ENCODE peak calls at places on chromosomes 13 and 19, in seven cellular contexts. One of them, this sample, is unnamed.

GRCh38 chr13:43085545-43085944 is 62.2 kb downstream of the DNAJC15 start:
- DNase-seq in C1 segment of cervical spinal cord: no peak
- DNase-seq in HuH-7.5: peak; percentile 4
- DNase-seq in NCI-H446 treated with DMSO at 0.1 percent for 48 hours: peak; percentile 68
- DNase-seq in GDM1: no peak
- DNase-seq in KG1: peak; percentile 18
- DNase-seq in astrocyte: peak; percentile 14
- DNase-seq in this sample: no peak

GRCh38 chr19:56625708-56626107 is 17.3 kb upstream of the SMIM17 start:
- DNase-seq in astrocyte: no peak
- DNase-seq in C1 segment of cervical spinal cord: no peak
- DNase-seq in KG1: no peak
- DNase-seq in HuH-7.5: no peak
- DNase-seq in GDM1: no peak
- DNase-seq in NCI-H446 treated with DMSO at 0.1 percent for 48 hours: no peak
- DNase-seq in this sample: no peak

GRCh38 chr13:25871389-25872125 is 180.3 kb downstream of the SHISA2 start:
- DNase-seq in astrocyte: no peak
- DNase-seq in C1 segment of cervical spinal cord: no peak
- DNase-seq in HuH-7.5: no peak
- DNase-seq in GDM1: no peak
- DNase-seq in KG1: no peak
- DNase-seq in NCI-H446 treated with DMSO at 0.1 percent for 48 hours: no peak
- DNase-seq in this sample: no peak

GRCh38 chr13:106619688-106620555 is 52.0 kb upstream of the ARGLU1 start:
- DNase-seq in HuH-7.5: peak; percentile 18
- DNase-seq in C1 segment of cervical spinal cord: no peak
- DNase-seq in astrocyte: peak; percentile 45
- DNase-seq in NCI-H446 treated with DMSO at 0.1 percent for 48 hours: peak; percentile 37
- DNase-seq in KG1: peak; percentile 28
- DNase-seq in GDM1: peak; percentile 46
- DNase-seq in this sample: peak; percentile 40

GRCh38 chr13:29572575-29572974 is 22.9 kb downstream of the SLC7A1 start:
- DNase-seq in C1 segment of cervical spinal cord: no peak
- DNase-seq in KG1: no peak
- DNase-seq in NCI-H446 treated with DMSO at 0.1 percent for 48 hours: no peak
- DNase-seq in GDM1: no peak
- DNase-seq in HuH-7.5: no peak
- DNase-seq in astrocyte: no peak
- DNase-seq in this sample: no peak

GRCh38 chr13:109626386-109627171 is 159.8 kb downstream of the IRS2 start:
- DNase-seq in HuH-7.5: no peak
- DNase-seq in KG1: no peak
- DNase-seq in C1 segment of cervical spinal cord: no peak
- DNase-seq in NCI-H446 treated with DMSO at 0.1 percent for 48 hours: no peak
- DNase-seq in astrocyte: no peak
- DNase-seq in GDM1: no peak
- DNase-seq in this sample: no peak

GRCh38 chr13:112768795-112769411 is 79.1 kb downstream of the ATP11A start:
- DNase-seq in KG1: no peak
- DNase-seq in HuH-7.5: no peak
- DNase-seq in astrocyte: no peak
- DNase-seq in GDM1: no peak
- DNase-seq in C1 segment of cervical spinal cord: no peak
- DNase-seq in NCI-H446 treated with DMSO at 0.1 percent for 48 hours: no peak
- DNase-seq in this sample: no peak

GRCh38 chr19:40813182-40813581 is 14.2 kb downstream of the EGLN2 start:
- DNase-seq in GDM1: no peak
- DNase-seq in HuH-7.5: no peak
- DNase-seq in C1 segment of cervical spinal cord: no peak
- DNase-seq in NCI-H446 treated with DMSO at 0.1 percent for 48 hours: no peak
- DNase-seq in KG1: no peak
- DNase-seq in astrocyte: no peak
- DNase-seq in this sample: no peak

GRCh38 chr13:113976711-113977684 is 3.1 kb upstream of the C13orf46 start:
- DNase-seq in KG1: no peak
- DNase-seq in NCI-H446 treated with DMSO at 0.1 percent for 48 hours: no peak
- DNase-seq in GDM1: no peak
- DNase-seq in C1 segment of cervical spinal cord: no peak
- DNase-seq in astrocyte: peak; percentile 74
- DNase-seq in HuH-7.5: no peak
- DNase-seq in this sample: no peak

GRCh38 chr19:31260171-31260933 is 88.9 kb downstream of the TSHZ3 start:
- DNase-seq in HuH-7.5: no peak
- DNase-seq in NCI-H446 treated with DMSO at 0.1 percent for 48 hours: no peak
- DNase-seq in KG1: no peak
- DNase-seq in astrocyte: no peak
- DNase-seq in GDM1: no peak
- DNase-seq in C1 segment of cervical spinal cord: no peak
- DNase-seq in this sample: no peak

GRCh38 chr19:10544242-10544752 is 593 bp downstream of the ATG4D start:
- DNase-seq in NCI-H446 treated with DMSO at 0.1 percent for 48 hours: no peak
- DNase-seq in GDM1: no peak
- DNase-seq in C1 segment of cervical spinal cord: no peak
- DNase-seq in HuH-7.5: peak; percentile 63
- DNase-seq in KG1: no peak
- DNase-seq in astrocyte: no peak
- DNase-seq in this sample: no peak

GRCh38 chr19:54096642-54097106 is 3.9 kb downstream of the OSCAR start:
- DNase-seq in KG1: no peak
- DNase-seq in GDM1: no peak
- DNase-seq in C1 segment of cervical spinal cord: no peak
- DNase-seq in astrocyte: peak; percentile 42
- DNase-seq in NCI-H446 treated with DMSO at 0.1 percent for 48 hours: no peak
- DNase-seq in HuH-7.5: no peak
- DNase-seq in this sample: no peak

GRCh38 chr19:42831221-42832019 is 48.1 kb downstream of the PSG1 start:
- DNase-seq in HuH-7.5: no peak
- DNase-seq in astrocyte: no peak
- DNase-seq in C1 segment of cervical spinal cord: peak; percentile 44
- DNase-seq in KG1: no peak
- DNase-seq in GDM1: no peak
- DNase-seq in NCI-H446 treated with DMSO at 0.1 percent for 48 hours: no peak
- DNase-seq in this sample: peak; percentile 15

GRCh38 chr13:99805361-99805760 is 166.2 kb downstream of the ZIC5 start:
- DNase-seq in NCI-H446 treated with DMSO at 0.1 percent for 48 hours: no peak
- DNase-seq in C1 segment of cervical spinal cord: no peak
- DNase-seq in HuH-7.5: no peak
- DNase-seq in GDM1: no peak
- DNase-seq in astrocyte: no peak
- DNase-seq in KG1: no peak
- DNase-seq in this sample: no peak

GRCh38 chr13:28338202-28338601 is 156.7 kb downstream of the FLT1 start:
- DNase-seq in KG1: no peak
- DNase-seq in NCI-H446 treated with DMSO at 0.1 percent for 48 hours: no peak
- DNase-seq in C1 segment of cervical spinal cord: no peak
- DNase-seq in GDM1: no peak
- DNase-seq in astrocyte: peak; percentile 84
- DNase-seq in HuH-7.5: no peak
- DNase-seq in this sample: no peak

GRCh38 chr13:86554066-86554465 is 754.8 kb upstream of the SLITRK6 start:
- DNase-seq in HuH-7.5: no peak
- DNase-seq in GDM1: peak; percentile 20
- DNase-seq in astrocyte: no peak
- DNase-seq in NCI-H446 treated with DMSO at 0.1 percent for 48 hours: no peak
- DNase-seq in C1 segment of cervical spinal cord: no peak
- DNase-seq in KG1: no peak
- DNase-seq in this sample: no peak

GRCh38 chr19:35759697-35760096 is 1.7 kb downstream of the PROSER3 start:
- DNase-seq in astrocyte: no peak
- DNase-seq in C1 segment of cervical spinal cord: no peak
- DNase-seq in KG1: no peak
- DNase-seq in GDM1: no peak
- DNase-seq in NCI-H446 treated with DMSO at 0.1 percent for 48 hours: no peak
- DNase-seq in HuH-7.5: no peak
- DNase-seq in this sample: no peak